ENCODE peak calls at places on chromosome 6, in ten cellular contexts. I is GM23338; A is neural crest cell; X is fibroblast of villous mesenchyme; Y is colonic mucosa; Z is SK-N-SH; B is WERI-Rb-1; S is A549; H is bronchial epithelial cell; W is CD4-positive, alpha-beta T cell. R is an unnamed sample.

GRCh38 chr6:4281341-4282293 is 146.2 kb upstream of the ECI2 start:
- DNase-seq in I (peak; percentile 85), A (peak; percentile 9), X (peak; percentile 21), Y (peak; percentile 44), Z (no peak), B (no peak), S (no peak), H (peak; percentile 97), W (no peak), R (peak; percentile 60)

GRCh38 chr6:2783188-2783957 is 18.2 kb downstream of the WRNIP1 start:
- DNase-seq in I (peak; percentile 67), A (no peak), X (no peak), Y (peak; percentile 53), Z (no peak), B (peak; percentile 60), S (no peak), H (no peak), W (no peak), R (no peak)

GRCh38 chr6:74273541-74273940 is 577.5 kb downstream of the CD109 start:
- DNase-seq in I (no peak), A (no peak), X (no peak), Y (no peak), Z (no peak), B (no peak), S (no peak), H (no peak), W (no peak), R (no peak)

GRCh38 chr6:70552974-70553373 is 13.8 kb upstream of the SDHAF4 start:
- DNase-seq in I (no peak), A (no peak), X (no peak), Y (no peak), Z (no peak), B (no peak), S (no peak), H (no peak), W (no peak), R (no peak)

GRCh38 chr6:139977887-139978332 is 603.5 kb upstream of the CITED2 start:
- DNase-seq in I (no peak), A (no peak), X (peak; percentile 91), Y (no peak), Z (no peak), B (no peak), S (peak; percentile 62), H (peak; percentile 73), W (no peak), R (no peak)

GRCh38 chr6:142943746-142944125 is 1.2 kb downstream of the HIVEP2 start:
- DNase-seq in I (peak; percentile 23), A (no peak), X (peak; percentile 65), Y (peak; percentile 29), Z (no peak), B (no peak), S (peak; percentile 13), H (peak; percentile 48), W (no peak), R (peak; percentile 45)

GRCh38 chr6:37480118-37480736 is 19.5 kb downstream of the CCDC167 start:
- DNase-seq in I (no peak), A (no peak), X (no peak), Y (no peak), Z (no peak), B (no peak), S (no peak), H (peak; percentile 40), W (no peak), R (no peak)

GRCh38 chr6:162184465-162184864 is 543.1 kb downstream of the PRKN start:
- DNase-seq in I (no peak), A (no peak), X (no peak), Y (no peak), Z (no peak), B (no peak), S (no peak), H (no peak), W (no peak), R (no peak)

GRCh38 chr6:99434702-99435530 is 9.8 kb upstream of the PNISR start:
- DNase-seq in I (peak; percentile 56), A (no peak), X (peak; percentile 46), Y (no peak), Z (peak; percentile 15), B (no peak), S (peak; percentile 13), H (peak; percentile 54), W (no peak), R (peak; percentile 19)

GRCh38 chr6:121940728-121941127 is 458.7 kb upstream of the HSF2 start:
- DNase-seq in I (no peak), A (no peak), X (peak; percentile 84), Y (no peak), Z (no peak), B (no peak), S (no peak), H (peak; percentile 8), W (no peak), R (no peak)

GRCh38 chr6:84052204-84052882 is 18.8 kb downstream of the MRAP2 start:
- DNase-seq in I (peak; percentile 89), A (peak; percentile 27), X (peak; percentile 24), Y (no peak), Z (peak; percentile 52), B (peak; percentile 72), S (no peak), H (peak; percentile 23), W (no peak), R (no peak)

GRCh38 chr6:169701953-169702639 is at the start of the genes C6orf120 and WDR27:
- DNase-seq in I (peak; percentile 98), A (peak; percentile 90), X (peak; percentile 97), Y (peak; percentile 98), Z (peak; percentile 97), B (peak; percentile 97), S (peak; percentile 94), H (peak; percentile 85), W (peak; percentile 96), R (peak; percentile 97)
- TF ChIP-seq CTCF in I (no peak), A (no peak), X (no peak), Y (no peak), Z (peak; percentile 7), B (no peak), S (no peak), H (no peak), W (no peak), R (no peak)

GRCh38 chr6:40474937-40475336 is 112.2 kb downstream of the LRFN2 start:
- DNase-seq in I (peak; percentile 39), A (no peak), X (no peak), Y (no peak), Z (no peak), B (peak; percentile 48), S (no peak), H (no peak), W (no peak), R (no peak)
- TF ChIP-seq CTCF in I (peak; percentile 40), A (no peak), X (no peak), Y (no peak), Z (no peak), B (peak; percentile 52), S (no peak), H (no peak), W (no peak), R (no peak)

DNA sequence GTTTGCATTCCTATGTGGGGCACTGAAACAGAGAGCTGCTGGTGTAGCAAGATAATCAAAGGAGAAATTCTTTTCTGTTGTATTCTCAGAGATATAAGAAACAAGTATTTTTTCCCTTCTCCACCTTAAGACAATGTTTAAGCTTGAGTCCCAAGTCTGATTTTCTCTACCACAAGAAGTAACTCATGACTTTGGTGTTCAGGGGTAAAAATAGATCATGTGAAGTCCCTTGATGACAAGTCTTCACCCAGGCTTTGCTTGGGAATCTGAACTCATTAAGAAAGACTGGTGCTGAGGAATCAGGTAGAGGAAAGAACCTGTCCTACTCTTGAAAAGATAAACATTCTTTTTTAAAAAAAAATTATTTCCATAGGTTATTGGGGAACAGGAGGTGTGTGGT is 205.6 kb downstream of the ALDH8A1 start:
- DNase-seq in I (no peak), A (no peak), X (no peak), Y (no peak), Z (no peak), B (no peak), S (no peak), H (no peak), W (no peak), R (no peak)
- TF ChIP-seq CTCF in I (no peak), A (no peak), X (no peak), Y (no peak), Z (no peak), B (no peak), S (no peak), H (no peak), W (no peak), R (no peak)

DNA sequence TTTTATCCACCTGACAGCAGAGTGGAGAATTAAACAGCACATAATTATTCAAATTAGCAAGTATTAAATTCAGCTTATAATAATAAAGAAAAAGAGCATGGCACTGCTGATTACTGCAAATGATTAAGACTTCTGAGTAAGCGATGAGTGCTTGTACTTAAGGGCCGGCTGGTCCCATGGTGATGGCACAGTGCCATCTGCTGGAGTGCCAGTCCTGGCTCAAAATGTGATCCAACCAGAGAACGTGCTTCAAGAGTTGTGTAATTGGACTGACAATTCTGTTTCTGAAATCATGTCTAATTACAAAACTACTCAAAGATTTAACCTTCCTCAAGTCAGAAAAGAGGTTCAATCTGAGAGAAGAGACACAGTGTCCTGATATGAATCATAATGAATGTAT is 181.6 kb upstream of the RGS17 start:
- DNase-seq in I (peak; percentile 39), A (peak; percentile 9), X (peak; percentile 62), Y (peak; percentile 35), Z (peak; percentile 75), B (peak; percentile 45), S (peak; percentile 70), H (peak; percentile 86), W (no peak), R (peak; percentile 18)
- TF ChIP-seq CTCF in I (peak; percentile 73), A (peak; percentile 63), X (peak; percentile 50), Y (peak; percentile 38), Z (peak; percentile 57), B (peak; percentile 81), S (peak; percentile 70), H (peak; percentile 60), W (no peak), R (peak; percentile 30)

GRCh38 chr6:97081010-97081573 is 156.6 kb downstream of the KLHL32 start:
- DNase-seq in I (peak; percentile 44), A (no peak), X (no peak), Y (no peak), Z (no peak), B (no peak), S (no peak), H (no peak), W (no peak), R (no peak)

GRCh38 chr6:97074785-97075184 is 150.3 kb downstream of the KLHL32 start:
- DNase-seq in I (no peak), A (no peak), X (no peak), Y (no peak), Z (no peak), B (no peak), S (no peak), H (no peak), W (no peak), R (no peak)

GRCh38 chr6:97078791-97079190 is 154.3 kb downstream of the KLHL32 start:
- DNase-seq in I (no peak), A (no peak), X (no peak), Y (no peak), Z (no peak), B (no peak), S (no peak), H (no peak), W (no peak), R (no peak)

GRCh38 chr6:97077380-97077779 is 152.9 kb downstream of the KLHL32 start:
- DNase-seq in I (peak; percentile 12), A (no peak), X (no peak), Y (no peak), Z (no peak), B (no peak), S (no peak), H (no peak), W (no peak), R (no peak)
- TF ChIP-seq CTCF in I (peak; percentile 17), A (peak; percentile 27), X (no peak), Y (no peak), Z (no peak), B (no peak), S (no peak), H (no peak), W (no peak), R (no peak)

R was measured in GM20000.